ENCODE peak calls at places on chromosomes 1 and 21, in six cellular contexts. C is H1, L is HepG2, I is GM12891, N is GM12878, T is K562. M is an unnamed sample.

GRCh38 chr1:47210666-47211065 is 20.8 kb upstream of the PDZK1IP1 start:
- DNase-seq in C (no peak), L (no peak), I (no peak), N (no peak), T (no peak), M (no peak)

GRCh38 chr1:207321045-207321789 is at the start of gene CD55:
- DNase-seq in C (peak; percentile 90), L (peak; percentile 91), I (peak; percentile 76), N (peak; percentile 97), T (peak; percentile 97), M (peak; percentile 72)

GRCh38 chr1:41109316-41110263 is 88.1 kb upstream of the SLFNL1 start:
- DNase-seq in C (no peak), L (peak; percentile 66), I (no peak), N (no peak), T (peak; percentile 30), M (no peak)

GRCh38 chr1:69376408-69376807 is 191.3 kb upstream of the LRRC7 start:
- DNase-seq in C (no peak), L (no peak), I (no peak), N (no peak), T (no peak), M (no peak)

GRCh38 chr1:53740621-53741105 is 1.7 kb upstream of the GLIS1 start:
- DNase-seq in C (no peak), L (peak; percentile 74), I (no peak), N (no peak), T (no peak), M (no peak)

GRCh38 chr1:66542314-66542713 is 8.4 kb downstream of the SGIP1 start:
- DNase-seq in C (no peak), L (peak; percentile 62), I (no peak), N (no peak), T (no peak), M (no peak)

GRCh38 chr1:105072850-105073249 is 1323.2 kb downstream of the AMY1C start:
- DNase-seq in C (no peak), L (no peak), I (no peak), N (no peak), T (no peak), M (no peak)

GRCh38 chr1:68010094-68010493 is 40.3 kb downstream of the DIRAS3 start:
- DNase-seq in C (no peak), L (no peak), I (no peak), N (no peak), T (no peak), M (no peak)

GRCh38 chr21:26049803-26050202 is 120.8 kb downstream of the APP start:
- DNase-seq in C (no peak), L (no peak), I (no peak), N (no peak), T (no peak), M (no peak)

GRCh38 chr1:101330427-101331130 is 93.8 kb downstream of the S1PR1 start:
- DNase-seq in C (no peak), L (no peak), I (no peak), N (no peak), T (no peak), M (no peak)

GRCh38 chr1:226353698-226354525 is 44.9 kb upstream of the LIN9 start:
- DNase-seq in C (no peak), L (no peak), I (no peak), N (no peak), T (no peak), M (no peak)

GRCh38 chr1:84847253-84848247 is 45.5 kb downstream of the LPAR3 start:
- DNase-seq in C (no peak), L (peak; percentile 25), I (no peak), N (no peak), T (no peak), M (no peak)

GRCh38 chr1:97743129-97743528 is 177.7 kb downstream of the DPYD start:
- DNase-seq in C (no peak), L (no peak), I (no peak), N (no peak), T (no peak), M (no peak)

GRCh38 chr1:8376358-8376840 is 58.5 kb downstream of the SLC45A1 start:
- DNase-seq in C (no peak), L (no peak), I (no peak), N (no peak), T (no peak), M (no peak)

GRCh38 chr1:53556657-53557227 is 97.5 kb downstream of the DMRTB1 start:
- DNase-seq in C (no peak), L (no peak), I (no peak), N (no peak), T (no peak), M (no peak)

GRCh38 chr21:45599146-45599581 is 44.4 kb upstream of the PCBP3 start:
- DNase-seq in C (no peak), L (no peak), I (no peak), N (no peak), T (no peak), M (no peak)

GRCh38 chr1:154501423-154502065 is 475 bp upstream of the TDRD10 start:
- DNase-seq in C (peak; percentile 79), L (no peak), I (no peak), N (no peak), T (no peak), M (no peak)

GRCh38 chr1:154502742-154503111 is 515 bp upstream of the SHE start:
- DNase-seq in C (peak; percentile 75), L (no peak), I (no peak), N (no peak), T (no peak), M (no peak)

GRCh38 chr1:154500533-154500932 is 1.5 kb upstream of the TDRD10 start:
- DNase-seq in C (no peak), L (no peak), I (no peak), N (no peak), T (no peak), M (no peak)

GRCh38 chr1:154503898-154504297 is 1.7 kb upstream of the SHE start:
- DNase-seq in C (no peak), L (no peak), I (no peak), N (no peak), T (no peak), M (no peak)

GRCh38 chr1:154502066-154502741 is at the start of the genes SHE and TDRD10:
- DNase-seq in C (no peak), L (no peak), I (no peak), N (no peak), T (no peak), M (no peak)
- TF ChIP-seq POLR2AphosphoS5 in C (no peak), L (no peak), I (no peak), N (no peak), T (no peak), M (no peak)

GRCh38 chr1:156063997-156064285 is 3.0 kb downstream of the RAB25 start:
- DNase-seq in C (no peak), L (no peak), I (no peak), N (no peak), T (no peak), M (no peak)
- TF ChIP-seq TAF1 in C (no peak), L (no peak), I (no peak), N (no peak), T (no peak), M (no peak)

DNA sequence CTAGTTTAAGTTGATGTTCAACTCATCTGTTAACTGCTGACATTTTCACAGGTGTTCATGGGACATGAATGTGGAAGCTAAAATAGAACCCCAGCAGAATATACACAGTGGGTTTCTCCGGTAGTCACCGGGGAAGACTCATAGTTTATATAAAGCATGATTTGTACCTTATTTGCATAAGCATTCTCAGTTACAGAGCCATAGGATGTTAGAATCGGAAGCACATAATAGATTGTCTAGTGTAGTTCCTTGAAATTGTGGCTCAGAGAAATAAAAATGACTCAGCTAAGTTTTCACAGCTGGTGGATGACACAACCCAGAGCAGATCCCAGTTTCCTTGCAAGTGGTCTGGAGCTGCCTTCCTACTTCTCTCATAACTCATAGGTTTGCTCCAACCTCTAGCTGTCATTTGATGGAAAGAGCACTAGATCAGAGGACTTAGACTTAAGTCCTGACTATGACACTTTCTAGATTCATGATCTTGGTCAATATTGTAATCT is 107.1 kb downstream of the UCHL5 start:
- DNase-seq in C (no peak), L (no peak), I (no peak), N (peak; percentile 12), T (no peak), M (peak; percentile 5)
- TF ChIP-seq POLR2A in C (no peak), L (no peak), I (no peak), N (no peak), T (no peak), M (no peak)

GRCh38 chr1:94255476-94255875 is 18.1 kb upstream of the ARHGAP29 start:
- DNase-seq in C (no peak), L (no peak), I (no peak), N (no peak), T (no peak), M (no peak)
- TF ChIP-seq POLR2AphosphoS5 in C (no peak), L (no peak), I (no peak), N (no peak), T (no peak), M (no peak)

DNA sequence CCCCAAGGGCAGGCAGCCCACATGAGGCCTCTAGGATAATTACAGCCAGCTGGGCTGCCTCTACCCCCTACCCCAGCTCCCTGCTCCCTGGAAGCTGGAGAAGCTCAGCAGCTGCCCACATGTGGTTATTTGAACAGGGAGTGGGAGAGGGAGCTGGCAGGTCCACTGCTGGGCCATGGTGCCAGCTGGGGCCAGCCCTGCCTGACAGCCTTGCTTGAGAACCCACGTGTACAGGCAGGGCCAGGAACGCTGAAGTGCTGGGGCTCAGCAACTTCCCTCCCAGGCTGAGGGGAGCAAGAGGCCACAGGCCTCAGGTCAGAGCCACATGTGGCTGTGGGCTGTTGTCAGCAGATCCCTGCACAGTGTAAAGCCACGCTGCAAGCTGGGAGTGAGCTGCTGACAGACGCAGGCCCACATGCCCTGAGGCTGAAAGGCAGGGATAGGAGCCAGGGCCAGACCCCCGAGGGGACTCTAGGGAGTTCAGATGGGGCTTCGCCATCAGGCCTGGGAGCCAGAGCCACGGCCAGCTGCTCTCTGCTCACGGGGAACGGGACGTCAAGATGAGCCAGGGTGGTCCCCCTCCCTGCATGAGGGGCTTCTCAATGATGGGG is 129.0 kb downstream of the SYF2 start:
- DNase-seq in C (no peak), L (no peak), I (no peak), N (no peak), T (no peak), M (no peak)
- TF ChIP-seq TAF1 in C (no peak), L (no peak), I (no peak), N (no peak), T (no peak), M (no peak)

GRCh38 chr1:159921700-159922498 is 3.4 kb downstream of the TAGLN2 start:
- DNase-seq in C (no peak), L (no peak), I (no peak), N (no peak), T (peak; percentile 61), M (no peak)

GRCh38 chr1:159921251-159921650 is 4.1 kb downstream of the TAGLN2 start:
- DNase-seq in C (no peak), L (no peak), I (no peak), N (peak; percentile 69), T (no peak), M (peak; percentile 52)

GRCh38 chr1:159923203-159924024 is 1.9 kb downstream of the TAGLN2 start:
- DNase-seq in C (peak; percentile 61), L (peak; percentile 50), I (no peak), N (peak; percentile 68), T (peak; percentile 80), M (peak; percentile 67)

GRCh38 chr1:159924025-159924790 is 1.1 kb downstream of the TAGLN2 start:
- DNase-seq in C (no peak), L (peak; percentile 24), I (peak; percentile 68), N (no peak), T (peak; percentile 95), M (peak; percentile 65)

GRCh38 chr1:159922499-159923202 is 2.7 kb downstream of the TAGLN2 start:
- DNase-seq in C (no peak), L (no peak), I (no peak), N (no peak), T (peak; percentile 58), M (no peak)
- TF ChIP-seq POLR2A in C (no peak), L (no peak), I (peak; percentile 9), N (peak; percentile 62), T (no peak), M (peak; percentile 42)

M was measured in GM12892.